ENCODE peak calls at places on chromosome 17, in six cellular contexts. Z, A, K, Q, X and U are unnamed samples.

GRCh38 chr17:37043201-37043600 is 94.4 kb downstream of the AATF start:
- DNase-seq in Q (no peak), A (no peak), K (no peak), X (no peak), Z (no peak), U (no peak)

GRCh38 chr17:67353161-67353560 is 13.2 kb downstream of the PSMD12 start:
- DNase-seq in K (no peak), A (peak; percentile 18), Z (no peak), Q (no peak), X (no peak), U (no peak)

GRCh38 chr17:75981019-75981615 is 2.1 kb downstream of the TEN1 start:
- DNase-seq in Z (no peak), A (no peak), K (no peak), X (no peak), Q (no peak), U (no peak)

GRCh38 chr17:9943343-9943742 is 38.3 kb upstream of the RCVRN start:
- DNase-seq in Q (no peak), X (no peak), K (no peak), A (no peak), Z (no peak), U (no peak)

GRCh38 chr17:83089322-83090156 is 10.1 kb downstream of the METRNL start:
- DNase-seq in K (no peak), Q (no peak), X (no peak), Z (no peak), A (no peak), U (no peak)

GRCh38 chr17:1588781-1589585 is 26.4 kb upstream of the PITPNA start:
- DNase-seq in K (no peak), A (peak; percentile 44), Z (no peak), Q (peak; percentile 62), X (no peak), U (no peak)

GRCh38 chr17:68763551-68763950 is 162.4 kb upstream of the FAM20A start:
- DNase-seq in A (no peak), Z (no peak), Q (no peak), K (no peak), X (no peak), U (no peak)

GRCh38 chr17:74303300-74303699 is 22.7 kb upstream of the KIF19 start:
- DNase-seq in Q (no peak), Z (no peak), A (no peak), X (no peak), K (no peak), U (no peak)

GRCh38 chr17:10149573-10150399 is 48.6 kb downstream of the GAS7 start:
- DNase-seq in A (no peak), Q (no peak), K (no peak), X (no peak), Z (no peak), U (no peak)

GRCh38 chr17:39011907-39012468 is 44.8 kb upstream of the FBXO47 start:
- DNase-seq in Q (peak; percentile 86), Z (no peak), X (no peak), A (peak; percentile 87), K (no peak), U (no peak)

GRCh38 chr17:47846741-47847340 is 4.1 kb downstream of the SP6 start:
- DNase-seq in Q (peak; percentile 72), A (peak; percentile 63), K (no peak), X (no peak), Z (no peak), U (no peak)

GRCh38 chr17:43224146-43224705 is 4.2 kb downstream of the CCDC200 start:
- DNase-seq in K (no peak), Z (no peak), X (no peak), A (no peak), Q (peak; percentile 22), U (no peak)

GRCh38 chr17:82859431-82860403 is 19.9 kb upstream of the ZNF750 start:
- DNase-seq in A (no peak), Q (no peak), Z (peak; percentile 33), K (peak; percentile 32), X (peak; percentile 72), U (no peak)

GRCh38 chr17:42266918-42267766 is 9.0 kb downstream of the STAT5B start:
- DNase-seq in X (no peak), Z (no peak), Q (no peak), K (no peak), A (no peak), U (no peak)

GRCh38 chr17:3035256-3035967 is 28.0 kb downstream of the OR1D5 start:
- DNase-seq in A (no peak), Z (no peak), Q (no peak), K (no peak), X (peak; percentile 38), U (no peak)

GRCh38 chr17:29699283-29699682 is 76.6 kb upstream of the CORO6 start:
- DNase-seq in K (no peak), Q (no peak), A (no peak), X (no peak), Z (no peak), U (no peak)

GRCh38 chr17:48618366-48618896 is 3.3 kb upstream of the HOXB8 start:
- DNase-seq in Z (peak; percentile 68), X (peak; percentile 90), Q (peak; percentile 93), A (peak; percentile 85), K (peak; percentile 84), U (peak; percentile 82)

GRCh38 chr17:82177761-82178498 is 34.7 kb downstream of the CCDC57 start:
- DNase-seq in Q (no peak), Z (no peak), K (no peak), A (no peak), X (no peak), U (no peak)

GRCh38 chr17:42163113-42163512 is 8.3 kb upstream of the RAB5C start:
- DNase-seq in Z (no peak), K (no peak), X (no peak), A (peak; percentile 82), Q (peak; percentile 89), U (no peak)

GRCh38 chr17:16013943-16014407 is 14.4 kb downstream of the TTC19 start:
- DNase-seq in Q (no peak), Z (no peak), A (peak; percentile 64), K (no peak), X (no peak), U (no peak)

GRCh38 chr17:8900626-8901585 is 33.4 kb upstream of the PIK3R6 start:
- DNase-seq in X (no peak), Q (peak; percentile 36), K (no peak), Z (no peak), A (peak; percentile 39), U (no peak)

GRCh38 chr17:7027335-7027734 is 4.5 kb downstream of the BCL6B start:
- DNase-seq in Z (no peak), X (no peak), Q (peak; percentile 61), K (no peak), A (peak; percentile 34), U (no peak)

GRCh38 chr17:77140166-77140877 is 447 bp upstream of the SEC14L1 start:
- DNase-seq in A (peak; percentile 98), Q (peak; percentile 100), K (peak; percentile 98), X (peak; percentile 100), Z (peak; percentile 100), U (peak; percentile 97)

GRCh38 chr17:80441133-80441578 is 26.2 kb downstream of the ENDOV start:
- DNase-seq in X (peak; percentile 73), Q (peak; percentile 88), K (no peak), Z (peak; percentile 37), A (peak; percentile 89), U (no peak)

GRCh38 chr17:37744961-37745800 is at the start of gene HNF1B:
- DNase-seq in X (no peak), A (peak; percentile 83), Q (peak; percentile 83), K (no peak), Z (no peak), U (no peak)